ENCODE peak calls at places on chromosomes 7 and 10, in four cellular contexts. G is activated CD8-positive, alpha-beta memory T cell treated with anti-CD3 and anti-CD28 coated beads for 48 hours; Y is AG09319; R is foreskin fibroblast. T is an unnamed sample.

GRCh38 chr7:27161721-27162547 is 3.4 kb downstream of the HOXA9 start:
- DNase-seq in G (no peak), Y (no peak), R (no peak), T (no peak)

GRCh38 chr10:114607358-114607998 is 50.6 kb downstream of the ABLIM1 start:
- DNase-seq in G (no peak), Y (no peak), R (no peak), T (no peak)

GRCh38 chr10:43133196-43133808 is 4.9 kb upstream of the CSGALNACT2 start:
- DNase-seq in G (no peak), Y (no peak), R (no peak), T (no peak)

GRCh38 chr7:57328963-57329362 is 121.0 kb upstream of the ZNF716 start:
- DNase-seq in G (no peak), Y (no peak), R (no peak), T (no peak)

GRCh38 chr10:77899080-77899477 is 27.5 kb downstream of the DLG5 start:
- DNase-seq in G (no peak), Y (peak; percentile 50), R (peak; percentile 61), T (peak; percentile 78)

GRCh38 chr10:8840356-8840755 is 785.9 kb downstream of the GATA3 start:
- DNase-seq in G (no peak), Y (no peak), R (no peak), T (no peak)

GRCh38 chr10:119313645-119314044 is 106.3 kb downstream of the GRK5 start:
- DNase-seq in G (peak; percentile 63), Y (no peak), R (no peak), T (no peak)

GRCh38 chr7:140267381-140268226 is 90.8 kb upstream of the KDM7A start:
- DNase-seq in G (no peak), Y (no peak), R (no peak), T (no peak)

GRCh38 chr10:91796332-91797076 is 1.7 kb upstream of the TNKS2 start:
- DNase-seq in G (no peak), Y (no peak), R (no peak), T (no peak)

GRCh38 chr7:130648580-130648979 is 20.0 kb downstream of the COPG2 start:
- DNase-seq in G (no peak), Y (no peak), R (no peak), T (no peak)

GRCh38 chr10:10007972-10008371 is 1009.7 kb upstream of the CELF2 start:
- DNase-seq in G (no peak), Y (no peak), R (no peak), T (no peak)

GRCh38 chr7:26865094-26865388 is 651 bp upstream of the SKAP2 start:
- DNase-seq in G (no peak), Y (no peak), R (no peak), T (no peak)

GRCh38 chr7:108136191-108136581 is 6.0 kb upstream of the LAMB4 start:
- DNase-seq in G (no peak), Y (no peak), R (no peak), T (no peak)

GRCh38 chr10:8331896-8332729 is 277.6 kb downstream of the GATA3 start:
- DNase-seq in G (peak; percentile 68), Y (no peak), R (no peak), T (no peak)

GRCh38 chr7:37092548-37092947 is 356.1 kb downstream of the ELMO1 start:
- DNase-seq in G (no peak), Y (no peak), R (no peak), T (no peak)

GRCh38 chr10:59793924-59794323 is 40.7 kb upstream of the MRLN start:
- DNase-seq in G (no peak), Y (peak; percentile 7), R (no peak), T (peak; percentile 43)

GRCh38 chr7:42694894-42695553 is 216.8 kb downstream of the C7orf25 start:
- DNase-seq in G (no peak), Y (no peak), R (no peak), T (no peak)

GRCh38 chr10:45354261-45354660 is 19.8 kb upstream of the ALOX5 start:
- DNase-seq in G (no peak), Y (no peak), R (no peak), T (peak; percentile 5)

GRCh38 chr10:70480254-70480861 is 1.8 kb downstream of the PALD1 start:
- DNase-seq in G (no peak), Y (no peak), R (no peak), T (no peak)

GRCh38 chr10:132704008-132704814 is 81.7 kb downstream of the NKX6-2 start:
- DNase-seq in G (no peak), Y (no peak), R (no peak), T (no peak)

GRCh38 chr10:43287056-43288007 is 20.5 kb upstream of the RASGEF1A start:
- DNase-seq in G (no peak), Y (no peak), R (no peak), T (no peak)

GRCh38 chr7:30313348-30313747 is 29.0 kb downstream of the ZNRF2 start:
- DNase-seq in G (no peak), Y (no peak), R (no peak), T (peak; percentile 32)

GRCh38 chr10:76382381-76382851 is 951.0 kb downstream of the LRMDA start:
- DNase-seq in G (no peak), Y (peak; percentile 92), R (peak; percentile 87), T (peak; percentile 98)

GRCh38 chr7:1043552-1044188 is 676 bp upstream of the GPR146 start:
- DNase-seq in G (no peak), Y (no peak), R (no peak), T (peak; percentile 16)

GRCh38 chr7:21911341-21911875 is 34.3 kb downstream of the CDCA7L start:
- DNase-seq in G (no peak), Y (no peak), R (peak; percentile 64), T (no peak)

GRCh38 chr7:159211540-159212182 is 67.0 kb upstream of the VIPR2 start:
- DNase-seq in G (no peak), Y (no peak), R (no peak), T (no peak)